ENCODE peak calls at places on chromosomes 12 and 14, in six cellular contexts. One of them, this sample, is unnamed.

GRCh38 chr14:70201994-70202393 is 13.2 kb upstream of the SLC8A3 start:
- DNase-seq in left ventricle myocardium inferior: no peak
- DNase-seq in iris pigment epithelial cell: no peak
- DNase-seq in activated CD4-positive, alpha-beta T cell treated with anti-CD3 and anti-CD28 coated beads for 4 hours: no peak
- DNase-seq in GM13976: no peak
- DNase-seq in GM23338: no peak
- DNase-seq in this sample: no peak

GRCh38 chr14:96215845-96216244 is 11.2 kb downstream of the BDKRB2 start:
- DNase-seq in left ventricle myocardium inferior: no peak
- DNase-seq in iris pigment epithelial cell: no peak
- DNase-seq in activated CD4-positive, alpha-beta T cell treated with anti-CD3 and anti-CD28 coated beads for 4 hours: no peak
- DNase-seq in GM13976: no peak
- DNase-seq in GM23338: no peak
- DNase-seq in this sample: no peak

GRCh38 chr14:96567289-96567899 is 65.2 kb downstream of the PAPOLA start:
- DNase-seq in left ventricle myocardium inferior: no peak
- DNase-seq in iris pigment epithelial cell: peak
- DNase-seq in activated CD4-positive, alpha-beta T cell treated with anti-CD3 and anti-CD28 coated beads for 4 hours: no peak
- DNase-seq in GM13976: peak
- DNase-seq in GM23338: peak
- DNase-seq in this sample: no peak

GRCh38 chr14:100683578-100683977 is 43.1 kb upstream of the DLK1 start:
- DNase-seq in left ventricle myocardium inferior: no peak
- DNase-seq in iris pigment epithelial cell: no peak
- DNase-seq in activated CD4-positive, alpha-beta T cell treated with anti-CD3 and anti-CD28 coated beads for 4 hours: no peak
- DNase-seq in GM13976: no peak
- DNase-seq in GM23338: no peak
- DNase-seq in this sample: no peak

GRCh38 chr14:64953661-64954060 is 11.1 kb upstream of the GPX2 start:
- DNase-seq in left ventricle myocardium inferior: no peak
- DNase-seq in iris pigment epithelial cell: no peak
- DNase-seq in activated CD4-positive, alpha-beta T cell treated with anti-CD3 and anti-CD28 coated beads for 4 hours: no peak
- DNase-seq in GM13976: no peak
- DNase-seq in GM23338: no peak
- DNase-seq in this sample: no peak

GRCh38 chr14:69727860-69728259 is 39.1 kb upstream of the SRSF5 start:
- DNase-seq in left ventricle myocardium inferior: no peak
- DNase-seq in iris pigment epithelial cell: no peak
- DNase-seq in activated CD4-positive, alpha-beta T cell treated with anti-CD3 and anti-CD28 coated beads for 4 hours: no peak
- DNase-seq in GM13976: no peak
- DNase-seq in GM23338: no peak
- DNase-seq in this sample: no peak

GRCh38 chr12:122995503-122996187 is 15.2 kb downstream of the ARL6IP4 start:
- DNase-seq in left ventricle myocardium inferior: peak
- DNase-seq in iris pigment epithelial cell: no peak
- DNase-seq in activated CD4-positive, alpha-beta T cell treated with anti-CD3 and anti-CD28 coated beads for 4 hours: no peak
- DNase-seq in GM13976: no peak
- DNase-seq in GM23338: no peak
- DNase-seq in this sample: peak

GRCh38 chr14:91032250-91032649 is 28.2 kb downstream of the RPS6KA5 start:
- DNase-seq in left ventricle myocardium inferior: no peak
- DNase-seq in iris pigment epithelial cell: no peak
- DNase-seq in activated CD4-positive, alpha-beta T cell treated with anti-CD3 and anti-CD28 coated beads for 4 hours: no peak
- DNase-seq in GM13976: no peak
- DNase-seq in GM23338: no peak
- DNase-seq in this sample: no peak

GRCh38 chr12:41981758-41982157 is 162.9 kb downstream of the GXYLT1 start:
- DNase-seq in left ventricle myocardium inferior: no peak
- DNase-seq in iris pigment epithelial cell: peak
- DNase-seq in activated CD4-positive, alpha-beta T cell treated with anti-CD3 and anti-CD28 coated beads for 4 hours: no peak
- DNase-seq in GM13976: no peak
- DNase-seq in GM23338: no peak
- DNase-seq in this sample: no peak

GRCh38 chr12:122031342-122032216 is 9.9 kb downstream of the BCL7A start:
- DNase-seq in left ventricle myocardium inferior: peak
- DNase-seq in iris pigment epithelial cell: peak
- DNase-seq in activated CD4-positive, alpha-beta T cell treated with anti-CD3 and anti-CD28 coated beads for 4 hours: peak
- DNase-seq in GM13976: peak
- DNase-seq in GM23338: peak
- DNase-seq in this sample: peak

GRCh38 chr14:104436047-104436531 is 143.5 kb upstream of the C14orf180 start:
- DNase-seq in left ventricle myocardium inferior: peak
- DNase-seq in iris pigment epithelial cell: peak
- DNase-seq in activated CD4-positive, alpha-beta T cell treated with anti-CD3 and anti-CD28 coated beads for 4 hours: no peak
- DNase-seq in GM13976: peak
- DNase-seq in GM23338: peak
- DNase-seq in this sample: peak

GRCh38 chr14:50333010-50333409 is 20.9 kb downstream of the DMAC2L start:
- DNase-seq in left ventricle myocardium inferior: peak
- DNase-seq in iris pigment epithelial cell: peak
- DNase-seq in activated CD4-positive, alpha-beta T cell treated with anti-CD3 and anti-CD28 coated beads for 4 hours: no peak
- DNase-seq in GM13976: no peak
- DNase-seq in GM23338: peak
- DNase-seq in this sample: no peak

GRCh38 chr12:54991161-54991991 is 6.8 kb upstream of the TESPA1 start:
- DNase-seq in left ventricle myocardium inferior: no peak
- DNase-seq in iris pigment epithelial cell: peak
- DNase-seq in activated CD4-positive, alpha-beta T cell treated with anti-CD3 and anti-CD28 coated beads for 4 hours: peak
- DNase-seq in GM13976: peak
- DNase-seq in GM23338: no peak
- DNase-seq in this sample: no peak

GRCh38 chr12:112936927-112937326 is 1.3 kb upstream of the OAS3 start:
- DNase-seq in left ventricle myocardium inferior: no peak
- DNase-seq in iris pigment epithelial cell: peak
- DNase-seq in activated CD4-positive, alpha-beta T cell treated with anti-CD3 and anti-CD28 coated beads for 4 hours: no peak
- DNase-seq in GM13976: no peak
- DNase-seq in GM23338: no peak
- DNase-seq in this sample: no peak

GRCh38 chr14:89625988-89626806 is 209.2 kb upstream of the FOXN3 start:
- DNase-seq in left ventricle myocardium inferior: no peak
- DNase-seq in iris pigment epithelial cell: no peak
- DNase-seq in activated CD4-positive, alpha-beta T cell treated with anti-CD3 and anti-CD28 coated beads for 4 hours: no peak
- DNase-seq in GM13976: no peak
- DNase-seq in GM23338: no peak
- DNase-seq in this sample: no peak

GRCh38 chr14:63616015-63616414 is 25.7 kb downstream of the WDR89 start:
- DNase-seq in left ventricle myocardium inferior: no peak
- DNase-seq in iris pigment epithelial cell: no peak
- DNase-seq in activated CD4-positive, alpha-beta T cell treated with anti-CD3 and anti-CD28 coated beads for 4 hours: no peak
- DNase-seq in GM13976: no peak
- DNase-seq in GM23338: no peak
- DNase-seq in this sample: no peak

GRCh38 chr14:100823488-100823887 is 2.4 kb upstream of the MEG3 start:
- DNase-seq in left ventricle myocardium inferior: no peak
- DNase-seq in iris pigment epithelial cell: no peak
- DNase-seq in activated CD4-positive, alpha-beta T cell treated with anti-CD3 and anti-CD28 coated beads for 4 hours: no peak
- DNase-seq in GM13976: no peak
- DNase-seq in GM23338: no peak
- DNase-seq in this sample: no peak

GRCh38 chr12:124684971-124685688 is 117.7 kb upstream of the NCOR2 start:
- DNase-seq in left ventricle myocardium inferior: no peak
- DNase-seq in iris pigment epithelial cell: peak
- DNase-seq in activated CD4-positive, alpha-beta T cell treated with anti-CD3 and anti-CD28 coated beads for 4 hours: no peak
- DNase-seq in GM13976: no peak
- DNase-seq in GM23338: no peak
- DNase-seq in this sample: no peak

GRCh38 chr12:76199808-76200207 is 115.3 kb upstream of the NAP1L1 start:
- DNase-seq in left ventricle myocardium inferior: no peak
- DNase-seq in iris pigment epithelial cell: peak
- DNase-seq in activated CD4-positive, alpha-beta T cell treated with anti-CD3 and anti-CD28 coated beads for 4 hours: no peak
- DNase-seq in GM13976: no peak
- DNase-seq in GM23338: no peak
- DNase-seq in this sample: no peak

GRCh38 chr12:116450406-116450910 is 108.7 kb upstream of the MAP1LC3B2 start:
- DNase-seq in left ventricle myocardium inferior: no peak
- DNase-seq in iris pigment epithelial cell: no peak
- DNase-seq in activated CD4-positive, alpha-beta T cell treated with anti-CD3 and anti-CD28 coated beads for 4 hours: no peak
- DNase-seq in GM13976: no peak
- DNase-seq in GM23338: no peak
- DNase-seq in this sample: no peak